ENCODE peak calls at places on chromosomes 13 and 19, in six cellular contexts. B is nephron progenitor cell, V is foreskin fibroblast, T is MM.1S, J is suprapubic skin, F is GM12864. C is an unnamed sample.

GRCh38 chr13:91154954-91155353 is 192.5 kb upstream of the MIR17HG start:
- DNase-seq in B (no peak), V (no peak), T (no peak), J (no peak), F (no peak), C (no peak)

GRCh38 chr13:113029487-113030258 is 60.7 kb downstream of the MCF2L start:
- DNase-seq in B (peak), V (peak), T (peak), J (no peak), F (no peak), C (no peak)

GRCh38 chr19:10501971-10502523 is 1.1 kb downstream of the KEAP1 start:
- DNase-seq in B (peak), V (peak), T (peak), J (peak), F (no peak), C (no peak)

GRCh38 chr13:30829145-30829544 is 76.9 kb upstream of the MEDAG start:
- DNase-seq in B (no peak), V (peak), T (no peak), J (no peak), F (no peak), C (no peak)

GRCh38 chr19:19155495-19156219 is 14.4 kb downstream of the MEF2B start:
- DNase-seq in B (no peak), V (no peak), T (no peak), J (no peak), F (peak), C (no peak)

GRCh38 chr13:34162545-34162936 is 344.6 kb downstream of the RFC3 start:
- DNase-seq in B (no peak), V (peak), T (no peak), J (no peak), F (no peak), C (no peak)

GRCh38 chr19:45160870-45161714 is at the start of gene NKPD1:
- DNase-seq in B (no peak), V (peak), T (no peak), J (no peak), F (no peak), C (no peak)

GRCh38 chr19:39167461-39168257 is 29.1 kb upstream of the NCCRP1 start:
- DNase-seq in B (no peak), V (no peak), T (no peak), J (no peak), F (no peak), C (no peak)

GRCh38 chr19:19134687-19135158 is 3.6 kb downstream of the TMEM161A start:
- DNase-seq in B (peak), V (no peak), T (peak), J (no peak), F (no peak), C (no peak)

GRCh38 chr13:98443329-98443728 is 133.6 kb downstream of the STK24 start:
- DNase-seq in B (no peak), V (peak), T (no peak), J (no peak), F (no peak), C (no peak)

GRCh38 chr19:12647047-12647446 is 19.5 kb downstream of the MAN2B1 start:
- DNase-seq in B (no peak), V (no peak), T (no peak), J (no peak), F (no peak), C (no peak)

GRCh38 chr13:112510002-112510780 is 77.8 kb downstream of the TUBGCP3 start:
- DNase-seq in B (peak), V (peak), T (peak), J (no peak), F (no peak), C (no peak)

GRCh38 chr19:46784262-46785053 is 3.9 kb downstream of the SLC1A5 start:
- DNase-seq in B (peak), V (peak), T (peak), J (peak), F (peak), C (no peak)
- TF ChIP-seq CTCF in B (peak), V (peak), T (peak), J (no peak), F (peak), C (peak)

GRCh38 chr13:20353973-20354372 is 121.9 kb upstream of the GJB6 start:
- DNase-seq in B (no peak), V (peak), T (no peak), J (no peak), F (no peak), C (no peak)
- TF ChIP-seq CTCF in B (no peak), V (no peak), T (no peak), J (no peak), F (no peak), C (peak)

GRCh38 chr19:1522061-1522460 is 1.8 kb upstream of the PLK5 start:
- DNase-seq in B (no peak), V (peak), T (no peak), J (no peak), F (no peak), C (no peak)
- TF ChIP-seq CTCF in B (no peak), V (no peak), T (no peak), J (no peak), F (no peak), C (no peak)

DNA sequence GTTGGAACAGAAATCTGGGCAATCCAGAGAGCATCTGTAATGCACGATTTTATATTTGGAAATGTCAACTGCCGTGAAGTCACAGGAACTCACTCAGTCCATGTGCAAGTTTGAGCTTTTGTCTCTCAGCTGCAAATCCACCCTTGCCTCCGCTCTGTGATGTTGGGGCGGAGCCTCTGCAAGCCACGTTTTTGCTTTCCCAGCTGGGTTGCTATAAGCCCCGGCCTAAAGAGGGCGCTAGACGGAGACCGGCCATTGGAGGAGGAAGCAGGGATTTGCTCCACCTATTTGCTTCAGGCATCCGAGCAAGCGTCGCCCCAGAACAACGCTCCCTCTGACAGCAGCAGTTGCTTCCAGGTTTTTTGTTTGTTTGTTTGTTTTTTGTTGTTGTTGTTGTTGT is 56.2 kb downstream of the TRPM4 start:
- DNase-seq in B (no peak), V (no peak), T (no peak), J (no peak), F (no peak), C (no peak)
- TF ChIP-seq CTCF in B (no peak), V (peak), T (peak), J (no peak), F (peak), C (peak)

GRCh38 chr19:41408256-41408655 is 10.6 kb downstream of the BCKDHA start:
- DNase-seq in B (no peak), V (no peak), T (no peak), J (no peak), F (no peak), C (no peak)
- TF ChIP-seq CTCF in B (no peak), V (no peak), T (no peak), J (no peak), F (peak), C (no peak)